ENCODE peak calls at places on chromosomes 7 and 10, in six cellular contexts. R is MCF 10A, Y is AG09309, V is adrenal gland, H is GM10248, C is fibroblast of lung. Q is an unnamed sample.

GRCh38 chr10:44628921-44629320 is 244.0 kb upstream of the CXCL12 start:
- DNase-seq in R (peak), Y (peak), C (peak), V (peak), H (no peak), Q (peak)

GRCh38 chr10:63192826-63193225 is 59.7 kb downstream of the NRBF2 start:
- DNase-seq in V (no peak), R (no peak), C (peak), H (no peak), Y (no peak), Q (no peak)

GRCh38 chr10:125407000-125407502 is 246.7 kb upstream of the CTBP2 start:
- DNase-seq in H (no peak), C (peak), V (no peak), R (peak), Y (peak), Q (no peak)

GRCh38 chr7:4255336-4255735 is 426.8 kb upstream of the FOXK1 start:
- DNase-seq in V (no peak), H (no peak), Y (no peak), C (no peak), R (no peak), Q (no peak)

GRCh38 chr10:73723516-73723915 is 20.7 kb upstream of the SEC24C start:
- DNase-seq in Y (no peak), H (no peak), R (no peak), C (no peak), V (no peak), Q (no peak)

GRCh38 chr7:132773527-132773956 is 197.3 kb upstream of the PLXNA4 start:
- DNase-seq in V (no peak), Y (peak), H (no peak), C (peak), R (peak), Q (peak)

GRCh38 chr10:12772797-12773587 is 228.5 kb downstream of the CCDC3 start:
- DNase-seq in C (no peak), H (no peak), Y (no peak), V (no peak), R (no peak), Q (no peak)

GRCh38 chr7:80182630-80183276 is 48.1 kb downstream of the GNAI1 start:
- DNase-seq in V (no peak), R (peak), Y (no peak), C (no peak), H (no peak), Q (no peak)

GRCh38 chr10:14271621-14272020 is 59.1 kb downstream of the FRMD4A start:
- DNase-seq in R (no peak), V (no peak), H (no peak), C (peak), Y (no peak), Q (no peak)

GRCh38 chr7:29935111-29935510 is 54.5 kb downstream of the SCRN1 start:
- DNase-seq in C (peak), H (no peak), R (peak), V (no peak), Y (no peak), Q (no peak)

GRCh38 chr7:28272461-28272877 is 91.9 kb upstream of the JAZF1 start:
- DNase-seq in C (peak), R (peak), H (peak), V (peak), Y (peak), Q (peak)

GRCh38 chr10:37856881-37857286 is 526 bp downstream of the ZNF248 start:
- DNase-seq in Y (no peak), C (no peak), R (no peak), H (peak), V (peak), Q (no peak)

GRCh38 chr7:112056409-112056808 is 149.8 kb downstream of the DOCK4 start:
- DNase-seq in R (peak), V (no peak), H (peak), Y (no peak), C (no peak), Q (no peak)

GRCh38 chr7:104296266-104296665 is 32.1 kb upstream of the LHFPL3 start:
- DNase-seq in Y (no peak), H (no peak), R (no peak), C (no peak), V (no peak), Q (no peak)

GRCh38 chr7:104296900-104297299 is 31.5 kb upstream of the LHFPL3 start:
- DNase-seq in Y (no peak), C (no peak), V (no peak), R (no peak), H (no peak), Q (no peak)

GRCh38 chr7:104299777-104300176 is 28.6 kb upstream of the LHFPL3 start:
- DNase-seq in H (no peak), V (no peak), C (no peak), Y (no peak), R (no peak), Q (no peak)

DNA sequence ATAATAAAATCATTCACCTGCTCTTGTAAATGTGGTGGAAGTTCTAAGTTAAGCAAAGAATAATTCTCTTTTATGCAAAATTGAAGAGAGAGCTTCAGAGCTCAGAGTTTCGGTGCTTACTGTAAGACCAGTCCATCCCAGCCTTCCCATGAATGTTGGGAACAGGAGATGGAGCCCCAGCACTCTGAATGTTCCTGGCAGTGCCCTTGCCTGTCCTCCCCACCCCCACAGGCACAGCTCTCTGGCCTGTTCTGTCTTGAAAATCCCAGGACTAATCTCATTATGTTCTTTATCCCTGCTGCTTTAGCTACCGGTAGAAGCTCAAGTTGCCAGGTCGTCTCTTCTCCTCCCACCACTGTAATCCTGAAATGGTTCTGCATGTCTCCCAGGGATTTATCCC is 29.1 kb upstream of the LHFPL3 start:
- DNase-seq in Y (no peak), R (no peak), V (no peak), C (no peak), H (no peak), Q (no peak)
- TF ChIP-seq CTCF in Y (no peak), R (no peak), V (no peak), C (no peak), H (no peak), Q (no peak)

GRCh38 chr10:77430530-77430929 is 207.1 kb downstream of the KCNMA1 start:
- DNase-seq in H (no peak), Y (no peak), V (no peak), C (no peak), R (no peak), Q (no peak)
- TF ChIP-seq CTCF in H (no peak), Y (no peak), V (no peak), C (no peak), R (no peak), Q (no peak)

GRCh38 chr7:89776980-89777379 is 377.3 kb upstream of the STEAP1 start:
- DNase-seq in Y (no peak), R (no peak), H (no peak), C (no peak), V (no peak), Q (no peak)
- TF ChIP-seq CTCF in Y (no peak), R (no peak), H (no peak), C (no peak), V (no peak), Q (no peak)

GRCh38 chr10:58291538-58292174 is 22.7 kb downstream of the CISD1 start:
- DNase-seq in V (peak), Y (no peak), C (peak), R (peak), H (peak), Q (peak)
- TF ChIP-seq CTCF in V (peak), Y (peak), C (peak), R (peak), H (peak), Q (peak)

GRCh38 chr7:84154991-84155781 is 39.4 kb downstream of the SEMA3A start:
- DNase-seq in V (no peak), H (no peak), Y (no peak), C (peak), R (no peak), Q (peak)
- TF ChIP-seq CTCF in V (no peak), H (no peak), Y (no peak), C (no peak), R (no peak), Q (no peak)

GRCh38 chr10:24727811-24728210 is 4.1 kb upstream of the ARHGAP21 start:
- DNase-seq in V (no peak), C (no peak), Y (no peak), H (no peak), R (peak), Q (no peak)
- TF ChIP-seq CTCF in V (no peak), C (peak), Y (peak), H (no peak), R (no peak), Q (peak)

DNA sequence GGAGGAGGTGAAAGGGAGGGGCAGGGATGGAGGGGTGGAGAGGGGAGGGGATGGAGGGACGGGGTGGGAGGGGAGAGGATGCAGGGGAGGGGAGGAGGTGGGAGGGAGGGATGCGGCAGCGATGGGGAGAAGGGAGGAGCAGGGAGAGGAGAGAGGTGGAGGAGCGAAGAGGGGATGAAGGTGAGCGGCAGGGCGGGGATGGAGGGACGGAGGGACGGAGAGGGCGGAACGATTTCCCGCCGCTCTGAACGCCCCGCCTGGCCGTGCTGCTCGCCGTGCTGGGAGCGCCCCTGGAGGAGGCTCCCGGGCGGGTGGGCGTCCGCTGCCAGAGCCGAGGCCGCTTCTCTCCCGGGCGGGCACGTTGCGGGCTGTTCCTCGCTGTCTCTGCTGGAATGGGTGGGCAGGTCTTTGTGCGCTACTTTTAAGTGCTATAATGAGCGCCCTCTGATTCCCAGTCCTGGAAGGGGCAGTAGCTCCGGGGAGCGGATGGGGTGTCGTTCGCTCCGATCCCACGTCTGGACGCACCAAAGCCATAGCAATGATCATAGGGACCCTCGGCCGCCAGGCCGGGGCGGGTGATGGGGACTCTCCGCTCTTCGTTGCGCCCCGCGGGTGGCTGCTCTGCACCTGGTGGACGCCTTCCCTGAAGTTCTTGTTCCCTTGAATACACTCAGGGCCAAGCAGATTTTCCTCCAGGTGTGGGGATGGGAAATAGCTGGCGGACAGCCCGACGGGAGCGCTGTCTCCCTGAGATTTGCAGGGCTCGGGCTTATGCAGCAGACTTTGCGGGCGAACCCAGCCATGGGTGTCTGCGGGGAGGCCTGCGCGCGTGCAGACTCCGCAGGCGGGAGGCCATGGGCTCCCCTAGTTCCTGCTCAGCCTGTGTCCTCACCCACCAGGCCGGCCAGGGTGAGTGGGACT is 81.1 kb upstream of the CPXM2 start:
- DNase-seq in C (no peak), Y (no peak), H (no peak), V (no peak), R (no peak), Q (peak)
- TF ChIP-seq CTCF in C (no peak), Y (no peak), H (no peak), V (no peak), R (no peak), Q (no peak)

DNA sequence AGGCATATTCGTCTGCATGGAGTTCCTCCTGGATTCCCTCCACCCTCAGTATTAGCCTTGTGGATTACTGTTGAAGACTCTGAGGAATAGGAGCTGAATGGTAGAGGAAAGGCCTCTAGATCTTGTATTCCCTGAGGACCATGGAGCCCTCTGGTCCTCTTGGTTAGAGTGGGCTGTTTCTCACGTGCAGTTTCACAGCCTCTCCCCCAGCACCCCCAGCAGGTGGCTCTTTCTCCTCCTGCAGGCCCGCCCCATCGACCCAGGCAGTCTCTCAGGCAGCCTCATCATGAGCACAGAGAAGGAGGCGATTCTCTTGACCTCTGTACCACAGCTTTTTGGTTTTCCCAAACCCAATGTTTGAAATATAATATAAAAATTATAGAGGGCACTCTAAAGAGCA is 102.0 kb downstream of the WNT2 start:
- DNase-seq in H (no peak), C (no peak), V (no peak), R (no peak), Y (no peak), Q (no peak)
- TF ChIP-seq CTCF in H (no peak), C (no peak), V (no peak), R (no peak), Y (no peak), Q (no peak)

DNA sequence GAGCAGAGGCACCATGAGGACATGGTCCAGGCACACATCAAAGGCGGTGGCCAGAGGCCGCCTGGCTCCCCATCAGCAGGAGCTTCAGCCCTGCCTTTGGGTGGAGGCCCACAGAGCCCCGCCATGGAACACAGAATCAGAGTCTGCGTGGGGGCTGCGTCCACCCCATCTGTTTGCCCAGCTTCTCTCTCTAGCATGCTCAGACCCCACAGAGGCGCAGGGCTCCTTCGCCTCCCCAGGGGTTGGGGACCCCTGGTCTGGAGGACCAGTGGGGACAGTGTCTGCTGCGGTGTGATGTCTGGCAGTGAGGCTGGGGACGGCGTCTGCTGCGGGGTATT is 321.9 kb downstream of the PTPRN2 start:
- DNase-seq in C (no peak), Y (no peak), V (no peak), H (no peak), R (no peak), Q (no peak)
- TF ChIP-seq CTCF in C (no peak), Y (no peak), V (no peak), H (no peak), R (no peak), Q (no peak)

DNA sequence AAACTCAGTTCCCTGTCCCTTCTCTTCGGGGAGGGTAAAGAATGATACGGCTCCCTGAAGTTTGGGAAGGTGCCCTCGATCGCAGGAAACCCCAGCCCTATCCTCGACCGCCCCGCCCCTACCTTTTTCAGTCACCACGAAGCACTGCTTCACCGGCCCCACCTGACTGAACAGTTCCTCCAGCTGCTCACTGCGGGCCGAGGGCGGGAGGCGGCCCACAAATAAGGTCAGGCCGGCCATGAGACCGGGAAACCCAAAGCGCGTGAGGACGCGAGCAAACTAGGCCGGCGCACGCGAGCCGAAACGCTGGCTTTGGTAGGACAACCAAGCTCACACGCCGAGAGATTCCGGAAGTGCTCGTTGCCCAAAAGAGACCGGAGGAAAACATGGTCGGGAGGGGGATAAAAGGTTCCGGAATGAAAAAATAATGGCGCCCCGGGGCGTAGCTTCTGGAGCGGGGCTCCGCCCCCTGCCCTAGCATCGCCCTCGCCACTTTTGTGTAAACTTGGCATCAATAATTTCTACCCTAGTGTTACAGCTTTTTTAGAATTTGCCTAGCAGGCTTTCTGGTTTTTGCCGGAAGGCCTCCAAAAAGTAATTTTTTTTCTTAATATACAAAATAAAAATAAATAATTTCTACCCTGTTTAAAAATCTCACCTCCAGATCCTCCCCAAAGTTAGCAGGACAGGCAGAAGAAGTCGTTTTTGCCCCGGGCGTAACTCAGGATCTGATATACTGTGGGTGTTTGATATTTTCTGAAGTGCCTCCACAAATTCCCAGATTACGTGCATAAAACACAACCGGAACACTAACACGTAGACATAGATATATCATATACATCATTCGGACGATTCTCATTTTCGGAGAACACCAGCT is at the start of gene RBM28:
- DNase-seq in H (peak), V (peak), C (peak), Y (peak), R (peak), Q (peak)
- TF ChIP-seq CTCF in H (no peak), V (no peak), C (no peak), Y (no peak), R (no peak), Q (no peak)

Q was measured in cardiac muscle cell.